ENCODE peak calls at places on chromosome 4, in nine cellular contexts. C, J, O, K, F, H, X, N and Z are unnamed samples.

GRCh38 chr4:186727149-186727976 is 3.7 kb upstream of the FAT1 start:
- DNase-seq in C (no peak), J (no peak), O (no peak), K (no peak), F (no peak), H (no peak), X (no peak), N (no peak), Z (no peak)

GRCh38 chr4:105741548-105741947 is 33.0 kb downstream of the GSTCD start:
- DNase-seq in C (no peak), J (no peak), O (no peak), K (no peak), F (no peak), H (no peak), X (no peak), N (no peak), Z (no peak)

GRCh38 chr4:8435656-8436121 is 4.8 kb downstream of the ACOX3 start:
- DNase-seq in C (no peak), J (no peak), O (peak), K (no peak), F (no peak), H (peak), X (no peak), N (no peak), Z (no peak)

GRCh38 chr4:185238750-185239149 is 29.4 kb downstream of the SNX25 start:
- DNase-seq in C (no peak), J (no peak), O (no peak), K (no peak), F (no peak), H (no peak), X (no peak), N (no peak), Z (no peak)

GRCh38 chr4:167014944-167015343 is 219.3 kb downstream of the SPOCK3 start:
- DNase-seq in C (no peak), J (no peak), O (no peak), K (no peak), F (no peak), H (no peak), X (no peak), N (no peak), Z (no peak)

GRCh38 chr4:8700576-8700975 is 108.0 kb downstream of the CPZ start:
- DNase-seq in C (no peak), J (no peak), O (no peak), K (no peak), F (no peak), H (no peak), X (no peak), N (no peak), Z (no peak)

GRCh38 chr4:172785623-172786022 is 383.0 kb upstream of the GALNT7 start:
- DNase-seq in C (no peak), J (no peak), O (no peak), K (no peak), F (no peak), H (no peak), X (no peak), N (no peak), Z (no peak)

GRCh38 chr4:74682567-74683359 is 111.6 kb downstream of the BTC start:
- DNase-seq in C (peak), J (no peak), O (peak), K (no peak), F (no peak), H (no peak), X (peak), N (no peak), Z (no peak)

GRCh38 chr4:151700566-151701316 is 60.1 kb downstream of the GATB start:
- DNase-seq in C (no peak), J (no peak), O (no peak), K (no peak), F (no peak), H (peak), X (no peak), N (no peak), Z (no peak)

GRCh38 chr4:111268769-111269414 is 646.0 kb upstream of the PITX2 start:
- DNase-seq in C (no peak), J (no peak), O (peak), K (no peak), F (no peak), H (no peak), X (no peak), N (no peak), Z (no peak)

GRCh38 chr4:169665039-169665732 is 44.8 kb downstream of the CLCN3 start:
- DNase-seq in C (no peak), J (no peak), O (no peak), K (no peak), F (no peak), H (no peak), X (no peak), N (no peak), Z (no peak)

GRCh38 chr4:27048350-27049100 is 187.9 kb downstream of the STIM2 start:
- DNase-seq in C (no peak), J (no peak), O (peak), K (no peak), F (peak), H (no peak), X (no peak), N (no peak), Z (peak)

GRCh38 chr4:39587881-39588280 is 50.8 kb downstream of the SMIM14 start:
- DNase-seq in C (no peak), J (no peak), O (peak), K (no peak), F (no peak), H (no peak), X (peak), N (no peak), Z (no peak)

GRCh38 chr4:52711834-52712171 is 39.4 kb downstream of the ERVMER34-1 start:
- DNase-seq in C (no peak), J (no peak), O (no peak), K (no peak), F (peak), H (no peak), X (no peak), N (no peak), Z (no peak)

GRCh38 chr4:77220841-77221613 is 64.0 kb downstream of the CCNG2 start:
- DNase-seq in C (no peak), J (no peak), O (peak), K (no peak), F (no peak), H (no peak), X (no peak), N (no peak), Z (no peak)

GRCh38 chr4:6019316-6020263 is 1.4 kb upstream of the C4orf50 start:
- DNase-seq in C (peak), J (peak), O (peak), K (no peak), F (peak), H (peak), X (no peak), N (no peak), Z (peak)

GRCh38 chr4:27007507-27007906 is 146.9 kb downstream of the STIM2 start:
- DNase-seq in C (no peak), J (no peak), O (peak), K (no peak), F (no peak), H (no peak), X (no peak), N (no peak), Z (no peak)

GRCh38 chr4:113524505-113525186 is 236.9 kb downstream of the CAMK2D start:
- DNase-seq in C (no peak), J (no peak), O (no peak), K (no peak), F (no peak), H (no peak), X (no peak), N (no peak), Z (no peak)

GRCh38 chr4:158291334-158292055 is 81.2 kb downstream of the TMEM144 start:
- DNase-seq in C (no peak), J (no peak), O (no peak), K (no peak), F (no peak), H (no peak), X (no peak), N (no peak), Z (no peak)

GRCh38 chr4:1192493-1193205 is 20.3 kb upstream of the SPON2 start:
- DNase-seq in C (peak), J (no peak), O (no peak), K (no peak), F (no peak), H (no peak), X (no peak), N (no peak), Z (no peak)

GRCh38 chr4:52843958-52844357 is 18.2 kb upstream of the RASL11B start:
- DNase-seq in C (no peak), J (peak), O (no peak), K (peak), F (no peak), H (no peak), X (no peak), N (no peak), Z (no peak)

GRCh38 chr4:78551420-78552351 is at the start of gene ANXA3:
- DNase-seq in C (peak), J (no peak), O (no peak), K (peak), F (peak), H (peak), X (no peak), N (no peak), Z (peak)

GRCh38 chr4:88985088-88985779 is 71.8 kb downstream of the FAM13A start:
- DNase-seq in C (no peak), J (no peak), O (peak), K (no peak), F (no peak), H (no peak), X (no peak), N (no peak), Z (no peak)

GRCh38 chr4:153153339-153153851 is 50.8 kb upstream of the TRIM2 start:
- DNase-seq in C (peak), J (peak), O (peak), K (peak), F (peak), H (peak), X (no peak), N (no peak), Z (peak)

GRCh38 chr4:177740563-177740962 is 298.3 kb upstream of the AGA start:
- DNase-seq in C (no peak), J (no peak), O (no peak), K (no peak), F (no peak), H (no peak), X (no peak), N (no peak), Z (no peak)

GRCh38 chr4:78174931-78175330 is 117.8 kb downstream of the FRAS1 start:
- DNase-seq in C (peak), J (no peak), O (no peak), K (no peak), F (no peak), H (no peak), X (no peak), N (no peak), Z (no peak)

GRCh38 chr4:85028910-85029309 is 62.4 kb upstream of the WDFY3 start:
- DNase-seq in C (no peak), J (no peak), O (peak), K (no peak), F (no peak), H (no peak), X (no peak), N (no peak), Z (peak)

GRCh38 chr4:155604718-155605601 is 61.7 kb upstream of the GUCY1A1 start:
- DNase-seq in C (no peak), J (no peak), O (peak), K (no peak), F (no peak), H (no peak), X (peak), N (no peak), Z (no peak)

GRCh38 chr4:78612398-78613005 is 60.9 kb downstream of the ANXA3 start:
- DNase-seq in C (no peak), J (no peak), O (peak), K (no peak), F (peak), H (no peak), X (no peak), N (no peak), Z (no peak)

GRCh38 chr4:4308800-4309441 is 18.9 kb downstream of the ZBTB49 start:
- DNase-seq in C (no peak), J (no peak), O (no peak), K (no peak), F (no peak), H (no peak), X (no peak), N (no peak), Z (no peak)

GRCh38 chr4:133592591-133592990 is 443.5 kb downstream of the PCDH10 start:
- DNase-seq in C (no peak), J (no peak), O (no peak), K (no peak), F (no peak), H (no peak), X (no peak), N (no peak), Z (no peak)

GRCh38 chr4:182142146-182143085 is 100.8 kb upstream of the TENM3 start:
- DNase-seq in C (peak), J (no peak), O (peak), K (no peak), F (no peak), H (no peak), X (no peak), N (no peak), Z (peak)

GRCh38 chr4:10117424-10118354 is 1.1 kb upstream of the WDR1 start:
- DNase-seq in C (no peak), J (no peak), O (peak), K (no peak), F (no peak), H (peak), X (no peak), N (no peak), Z (no peak)

GRCh38 chr4:143375326-143376073 is 38.8 kb downstream of the GAB1 start:
- DNase-seq in C (peak), J (peak), O (peak), K (no peak), F (no peak), H (no peak), X (no peak), N (no peak), Z (peak)

GRCh38 chr4:31442236-31442635 is 722.1 kb downstream of the PCDH7 start:
- DNase-seq in C (peak), J (no peak), O (no peak), K (no peak), F (no peak), H (no peak), X (no peak), N (no peak), Z (no peak)